ENCODE peak calls at places on chromosomes 13 and 19, in eight cellular contexts. F, P, I, X, B, V, U and O are unnamed samples.

GRCh38 chr13:78586706-78587105 is 16.6 kb downstream of the POU4F1 start:
- DNase-seq in F (no peak), P (no peak), I (peak), X (no peak), B (no peak), V (no peak), U (no peak), O (no peak)

GRCh38 chr13:41577437-41577836 is 120.1 kb downstream of the RGCC start:
- DNase-seq in F (peak), P (peak), I (no peak), X (peak), B (no peak), V (peak), U (no peak), O (no peak)

GRCh38 chr19:18657590-18658365 is 20.9 kb downstream of the KLHL26 start:
- DNase-seq in F (no peak), P (peak), I (peak), X (no peak), B (no peak), V (peak), U (peak), O (no peak)

GRCh38 chr19:34319230-34319585 is 45.8 kb upstream of the GPI start:
- DNase-seq in F (no peak), P (no peak), I (no peak), X (no peak), B (no peak), V (no peak), U (no peak), O (no peak)

GRCh38 chr13:40568672-40569350 is 97.6 kb downstream of the FOXO1 start:
- DNase-seq in F (no peak), P (no peak), I (no peak), X (no peak), B (no peak), V (no peak), U (no peak), O (no peak)

GRCh38 chr13:75685239-75685697 is 49.1 kb downstream of the LMO7 start:
- DNase-seq in F (no peak), P (no peak), I (no peak), X (no peak), B (peak), V (no peak), U (no peak), O (no peak)

GRCh38 chr13:47033216-47033615 is 136.4 kb upstream of the HTR2A start:
- DNase-seq in F (no peak), P (no peak), I (no peak), X (no peak), B (no peak), V (no peak), U (no peak), O (no peak)

GRCh38 chr13:97113231-97114001 is 108.7 kb upstream of the MBNL2 start:
- DNase-seq in F (no peak), P (no peak), I (no peak), X (no peak), B (no peak), V (no peak), U (no peak), O (no peak)

GRCh38 chr19:47240996-47241918 is 10.3 kb upstream of the BBC3 start:
- DNase-seq in F (peak), P (no peak), I (peak), X (peak), B (peak), V (peak), U (peak), O (peak)

GRCh38 chr13:102847272-102848234 is 1.7 kb downstream of the ERCC5 start:
- DNase-seq in F (no peak), P (no peak), I (no peak), X (no peak), B (no peak), V (no peak), U (no peak), O (no peak)

GRCh38 chr19:16233836-16234551 is 36.3 kb downstream of the AP1M1 start:
- DNase-seq in F (no peak), P (peak), I (peak), X (no peak), B (no peak), V (no peak), U (no peak), O (no peak)

GRCh38 chr13:95754069-95754468 is 77.1 kb downstream of the DNAJC3 start:
- DNase-seq in F (no peak), P (no peak), I (no peak), X (no peak), B (no peak), V (no peak), U (no peak), O (no peak)

GRCh38 chr13:110457361-110457760 is 104.2 kb downstream of the RAB20 start:
- DNase-seq in F (no peak), P (no peak), I (no peak), X (peak), B (no peak), V (peak), U (no peak), O (no peak)

GRCh38 chr13:111115841-111116500 is 861 bp downstream of the ARHGEF7 start:
- DNase-seq in F (no peak), P (peak), I (peak), X (peak), B (no peak), V (no peak), U (peak), O (peak)

GRCh38 chr13:90793261-90793785 is 554.2 kb upstream of the MIR17HG start:
- DNase-seq in F (no peak), P (no peak), I (no peak), X (no peak), B (no peak), V (no peak), U (no peak), O (no peak)

GRCh38 chr19:40362160-40362559 is 13.7 kb downstream of the PLD3 start:
- DNase-seq in F (no peak), P (no peak), I (no peak), X (no peak), B (no peak), V (no peak), U (no peak), O (no peak)

GRCh38 chr13:35791191-35791902 is 314.9 kb upstream of the MAB21L1 start:
- DNase-seq in F (no peak), P (no peak), I (no peak), X (no peak), B (no peak), V (no peak), U (no peak), O (no peak)

GRCh38 chr19:41192574-41193419 is at the start of gene CYP2S1:
- DNase-seq in F (peak), P (no peak), I (peak), X (no peak), B (no peak), V (no peak), U (no peak), O (peak)

GRCh38 chr13:114149774-114150740 is 17.6 kb upstream of the RASA3 start:
- DNase-seq in F (no peak), P (no peak), I (no peak), X (no peak), B (no peak), V (no peak), U (no peak), O (no peak)

GRCh38 chr13:114152831-114153371 is 20.5 kb upstream of the RASA3 start:
- DNase-seq in F (no peak), P (no peak), I (no peak), X (no peak), B (no peak), V (no peak), U (no peak), O (no peak)

GRCh38 chr13:114151031-114151430 is 18.6 kb upstream of the RASA3 start:
- DNase-seq in F (no peak), P (no peak), I (no peak), X (no peak), B (no peak), V (no peak), U (no peak), O (no peak)

GRCh38 chr13:114152285-114152645 is 19.8 kb upstream of the RASA3 start:
- DNase-seq in F (no peak), P (no peak), I (no peak), X (no peak), B (no peak), V (no peak), U (no peak), O (no peak)

GRCh38 chr13:114151565-114152284 is 19.3 kb upstream of the RASA3 start:
- DNase-seq in F (peak), P (no peak), I (no peak), X (no peak), B (no peak), V (no peak), U (no peak), O (peak)
- TF ChIP-seq EP300 in F (no peak), P (no peak), I (no peak), X (no peak), B (no peak), V (no peak), U (no peak), O (peak)

DNA sequence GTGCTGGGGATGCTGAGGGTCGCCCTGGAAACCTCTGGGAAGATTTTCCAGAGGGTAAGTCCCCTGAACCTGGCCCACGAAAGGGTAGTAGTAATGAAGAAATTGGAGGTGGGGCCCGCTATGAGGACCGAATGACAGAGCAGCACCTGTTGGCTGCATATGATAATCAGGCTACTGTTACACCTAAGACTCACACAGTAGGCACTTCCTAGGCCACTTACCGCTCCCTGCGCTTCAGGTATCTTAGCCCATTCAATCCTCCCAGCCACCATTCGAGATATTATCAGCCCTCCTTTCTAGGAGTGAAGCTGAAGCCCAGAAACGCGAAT is 4.3 kb upstream of the LRFN3 start:
- DNase-seq in F (no peak), P (no peak), I (no peak), X (no peak), B (no peak), V (no peak), U (no peak), O (no peak)
- TF ChIP-seq CTCF in F (no peak), P (no peak), I (no peak), X (peak), B (no peak), V (no peak), U (no peak), O (no peak)

DNA sequence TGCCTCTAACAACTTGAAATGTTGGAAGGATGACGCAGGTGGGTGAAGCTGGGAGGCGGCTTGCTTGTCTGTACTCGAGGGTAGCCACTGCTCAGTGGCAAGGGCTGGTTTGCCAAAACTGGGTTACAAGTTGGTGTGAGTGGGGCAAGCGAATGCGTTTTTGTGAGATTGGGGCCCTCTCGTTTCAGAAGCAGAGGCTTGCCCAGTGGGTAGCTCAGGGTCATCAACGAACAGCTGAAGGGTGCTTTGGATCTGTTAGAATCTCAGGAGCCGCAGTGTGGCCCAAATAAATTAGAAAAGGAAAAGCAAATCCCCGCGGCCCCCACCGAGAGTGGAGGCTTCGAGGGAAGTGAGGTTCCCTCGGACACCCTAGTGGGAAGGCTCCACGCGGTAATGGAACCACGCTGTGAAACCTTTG is 7.3 kb downstream of the ATP4B start:
- DNase-seq in F (peak), P (peak), I (no peak), X (peak), B (no peak), V (peak), U (peak), O (peak)
- TF ChIP-seq EP300 in F (no peak), P (no peak), I (no peak), X (no peak), B (no peak), V (no peak), U (no peak), O (no peak)

DNA sequence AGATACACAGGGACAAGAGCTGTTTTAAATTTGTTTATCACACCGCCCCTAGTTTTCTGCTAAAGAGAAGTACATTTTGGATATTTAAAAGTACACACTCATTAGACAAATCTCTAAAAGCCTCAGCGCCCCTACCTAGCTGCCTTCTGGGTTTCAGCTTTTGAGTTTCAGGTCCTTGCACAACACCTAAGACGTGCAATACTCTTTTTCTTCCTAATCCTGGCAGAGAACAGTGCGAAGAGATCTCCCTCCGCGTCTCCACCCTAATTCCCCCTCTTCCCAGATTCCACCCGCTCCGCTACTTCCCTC is 419 bp upstream of the KLF5 start:
- DNase-seq in F (no peak), P (no peak), I (no peak), X (no peak), B (no peak), V (no peak), U (no peak), O (no peak)
- TF ChIP-seq CTCF in F (no peak), P (no peak), I (no peak), X (no peak), B (no peak), V (no peak), U (no peak), O (no peak)